ENCODE peak calls at places on chromosomes 16 and 17, in ten cellular contexts. O, Z, R, B, M, L, C, A, T and N are unnamed samples.

GRCh38 chr16:64370112-64370511 is 751.8 kb downstream of the CDH11 start:
- DNase-seq in O (no peak), Z (no peak), R (no peak), B (no peak), M (no peak), L (no peak), C (no peak), A (no peak), T (no peak), N (no peak)

GRCh38 chr16:75108792-75109731 is 7.5 kb downstream of the LDHD start:
- DNase-seq in O (peak; percentile 97), Z (peak; percentile 88), R (no peak), B (peak; percentile 93), M (peak; percentile 82), L (peak; percentile 46), C (peak; percentile 77), A (no peak), T (peak; percentile 91), N (peak; percentile 67)

GRCh38 chr17:57599271-57600045 is 145.6 kb downstream of the CCDC182 start:
- DNase-seq in O (no peak), Z (no peak), R (no peak), B (no peak), M (no peak), L (no peak), C (no peak), A (no peak), T (no peak), N (no peak)

GRCh38 chr16:85763616-85764015 is 12.7 kb upstream of the C16orf74 start:
- DNase-seq in O (no peak), Z (no peak), R (no peak), B (no peak), M (no peak), L (no peak), C (no peak), A (no peak), T (no peak), N (no peak)

GRCh38 chr17:17252149-17252810 is 15.3 kb upstream of the FLCN start:
- DNase-seq in O (no peak), Z (no peak), R (no peak), B (no peak), M (no peak), L (no peak), C (no peak), A (no peak), T (no peak), N (no peak)

GRCh38 chr17:57481901-57482300 is 225.6 kb downstream of the MSI2 start:
- DNase-seq in O (peak; percentile 13), Z (no peak), R (no peak), B (no peak), M (no peak), L (peak; percentile 98), C (no peak), A (no peak), T (peak; percentile 99), N (peak; percentile 92)

GRCh38 chr17:263271-263670 is 81.8 kb upstream of the DOC2B start:
- DNase-seq in O (no peak), Z (no peak), R (no peak), B (peak; percentile 7), M (no peak), L (no peak), C (peak; percentile 5), A (no peak), T (no peak), N (no peak)

GRCh38 chr16:75256059-75256870 is 4.8 kb upstream of the BCAR1 start:
- DNase-seq in O (no peak), Z (peak; percentile 56), R (no peak), B (no peak), M (no peak), L (no peak), C (no peak), A (no peak), T (no peak), N (no peak)

GRCh38 chr16:28863929-28864886 is 565 bp downstream of the SH2B1 start:
- DNase-seq in O (no peak), Z (peak; percentile 33), R (peak; percentile 39), B (peak; percentile 39), M (no peak), L (no peak), C (peak; percentile 73), A (no peak), T (peak; percentile 50), N (no peak)

GRCh38 chr17:17391575-17392370 is 85.0 kb upstream of the MED9 start:
- DNase-seq in O (peak; percentile 32), Z (no peak), R (no peak), B (no peak), M (no peak), L (no peak), C (no peak), A (peak; percentile 53), T (no peak), N (no peak)

GRCh38 chr16:67087803-67088202 is 21.9 kb upstream of the PHAF1 start:
- DNase-seq in O (no peak), Z (no peak), R (no peak), B (no peak), M (no peak), L (no peak), C (no peak), A (no peak), T (no peak), N (no peak)

GRCh38 chr17:40534431-40535189 is 30.7 kb downstream of the CCR7 start:
- DNase-seq in O (no peak), Z (no peak), R (no peak), B (no peak), M (no peak), L (no peak), C (no peak), A (no peak), T (no peak), N (no peak)

GRCh38 chr17:63954402-63955063 is 18.2 kb downstream of the SCN4A start:
- DNase-seq in O (no peak), Z (peak; percentile 58), R (no peak), B (no peak), M (no peak), L (no peak), C (no peak), A (no peak), T (no peak), N (no peak)

GRCh38 chr16:1037023-1037933 is 35.3 kb upstream of the SSTR5 start:
- DNase-seq in O (peak; percentile 40), Z (no peak), R (no peak), B (no peak), M (no peak), L (no peak), C (no peak), A (no peak), T (no peak), N (no peak)

GRCh38 chr16:55540221-55540620 is 26.3 kb upstream of the CAPNS2 start:
- DNase-seq in O (no peak), Z (no peak), R (no peak), B (no peak), M (no peak), L (no peak), C (no peak), A (no peak), T (no peak), N (no peak)

GRCh38 chr16:55539488-55539887 is 27.0 kb upstream of the CAPNS2 start:
- DNase-seq in O (no peak), Z (no peak), R (no peak), B (no peak), M (no peak), L (no peak), C (no peak), A (no peak), T (no peak), N (no peak)

GRCh38 chr16:55542459-55543082 is 23.9 kb upstream of the CAPNS2 start:
- DNase-seq in O (peak; percentile 59), Z (no peak), R (no peak), B (no peak), M (no peak), L (no peak), C (no peak), A (no peak), T (peak; percentile 68), N (no peak)

GRCh38 chr16:55539049-55539448 is 27.4 kb upstream of the CAPNS2 start:
- DNase-seq in O (no peak), Z (no peak), R (no peak), B (no peak), M (no peak), L (no peak), C (no peak), A (no peak), T (peak; percentile 70), N (no peak)

GRCh38 chr16:55543470-55543869 is 23.0 kb upstream of the CAPNS2 start:
- DNase-seq in O (peak; percentile 37), Z (no peak), R (peak; percentile 38), B (no peak), M (no peak), L (no peak), C (no peak), A (no peak), T (peak; percentile 68), N (no peak)
- TF ChIP-seq CTCF in O (peak; percentile 48), Z (peak; percentile 53), R (peak; percentile 50), B (peak; percentile 38), M (peak; percentile 55), L (no peak), C (no peak), A (no peak), T (peak; percentile 23), N (peak; percentile 26)

DNA sequence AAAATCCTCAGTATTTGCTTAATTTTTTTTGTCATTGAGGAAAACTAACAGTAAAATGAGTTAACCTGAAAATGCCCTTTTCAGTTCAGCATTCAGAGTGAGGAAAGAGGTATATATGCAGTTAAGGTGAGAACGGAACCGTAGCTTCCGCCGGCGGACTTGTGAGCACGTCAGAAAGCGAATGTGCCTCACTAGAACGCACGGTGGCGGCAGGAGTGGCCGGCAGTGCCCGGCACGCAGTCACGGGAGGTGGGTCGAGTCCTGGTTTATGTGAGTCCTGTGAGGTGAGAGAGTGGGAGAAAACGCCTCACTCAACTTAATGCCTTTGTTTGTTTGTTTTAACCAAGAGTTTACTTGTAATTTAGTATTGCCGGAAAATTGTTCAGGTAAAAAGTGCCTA is 6.1 kb downstream of the SEC14L1 start:
- DNase-seq in O (no peak), Z (no peak), R (no peak), B (peak; percentile 40), M (no peak), L (no peak), C (peak; percentile 69), A (no peak), T (no peak), N (no peak)
- H3K4me3 ChIP-seq in O (no peak overlapping the region), Z (peak overlapping the region; percentile 54), R (no peak overlapping the region), B (peak overlapping the region; percentile 74), M (peak overlapping the region; percentile 84), L (no peak overlapping the region), C (no peak overlapping the region), A (no peak overlapping the region), T (no peak overlapping the region), N (no peak overlapping the region)

DNA sequence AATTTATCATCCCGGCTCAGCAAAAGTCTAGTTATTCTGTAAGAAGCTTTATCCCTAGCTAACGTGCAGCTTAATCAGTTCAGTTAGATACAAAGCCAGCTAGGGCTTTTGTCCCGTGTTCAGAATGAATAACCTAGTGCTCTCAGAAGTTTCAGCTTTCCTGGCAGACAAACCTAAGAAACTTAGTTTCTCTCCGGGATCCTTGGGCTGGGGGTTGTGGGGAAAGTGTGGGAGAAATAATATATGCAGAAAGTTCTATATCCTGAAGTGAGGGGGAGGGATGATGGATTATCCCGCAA is 475.7 kb upstream of the CCL2 start:
- DNase-seq in O (no peak), Z (no peak), R (no peak), B (no peak), M (no peak), L (no peak), C (no peak), A (no peak), T (no peak), N (no peak)
- TF ChIP-seq CTCF in O (peak; percentile 19), Z (no peak), R (no peak), B (peak; percentile 0), M (no peak), L (no peak), C (no peak), A (peak; percentile 43), T (no peak), N (no peak)

GRCh38 chr16:25311950-25312349 is 54.3 kb upstream of the ZKSCAN2 start:
- DNase-seq in O (no peak), Z (no peak), R (no peak), B (no peak), M (no peak), L (no peak), C (no peak), A (no peak), T (no peak), N (no peak)
- H3K4me3 ChIP-seq in O (no peak overlapping the region), Z (no peak overlapping the region), R (no peak overlapping the region), B (no peak overlapping the region), M (no peak overlapping the region), L (no peak overlapping the region), C (no peak overlapping the region), A (no peak overlapping the region), T (no peak overlapping the region), N (no peak overlapping the region)